ENCODE peak calls at places on chromosomes 3 and 15, in nine cellular contexts. R is pancreas, U is dorsolateral prefrontal cortex, D is heart right ventricle, M is AG04450, O is HepG2, L is keratinocyte, F is epithelial cell of esophagus, I is upper lobe of right lung. B is an unnamed sample.
A peak's percentile ranks its signal among the peaks of the same experiment; 100 is the strongest.

GRCh38 chr15:93048759-93049161 is 40.3 kb downstream of the RGMA start:
- DNase-seq in R (no peak), U (no peak), D (no peak), M (no peak), O (no peak), L (no peak), F (peak; percentile 88), I (peak; percentile 86), B (no peak)

GRCh38 chr3:154898916-154899315 is 181.2 kb upstream of the MME start:
- DNase-seq in R (no peak), U (no peak), D (no peak), M (no peak), O (no peak), L (no peak), F (no peak), I (no peak), B (no peak)

GRCh38 chr15:35722506-35722905 is 176.5 kb upstream of the DPH6 start:
- DNase-seq in R (no peak), U (no peak), D (no peak), M (no peak), O (no peak), L (no peak), F (no peak), I (no peak), B (no peak)

GRCh38 chr15:69758810-69759410 is 306.3 kb downstream of the RPLP1 start:
- DNase-seq in R (no peak), U (no peak), D (peak; percentile 23), M (no peak), O (no peak), L (peak; percentile 7), F (no peak), I (no peak), B (no peak)

GRCh38 chr3:127750226-127751031 is 71.9 kb downstream of the MGLL start:
- DNase-seq in R (peak; percentile 25), U (no peak), D (no peak), M (peak; percentile 59), O (no peak), L (no peak), F (peak; percentile 93), I (no peak), B (peak; percentile 76)

GRCh38 chr15:57424628-57425405 is 48.5 kb downstream of the CGNL1 start:
- DNase-seq in R (no peak), U (no peak), D (no peak), M (no peak), O (no peak), L (no peak), F (no peak), I (no peak), B (no peak)

GRCh38 chr3:72086712-72087093 is 301.8 kb upstream of the PROK2 start:
- DNase-seq in R (no peak), U (no peak), D (no peak), M (no peak), O (no peak), L (no peak), F (no peak), I (no peak), B (no peak)

GRCh38 chr3:188345223-188345622 is 191.3 kb downstream of the LPP start:
- DNase-seq in R (no peak), U (no peak), D (no peak), M (no peak), O (no peak), L (no peak), F (peak; percentile 44), I (no peak), B (no peak)

GRCh38 chr3:192281207-192281880 is 446.0 kb downstream of the FGF12 start:
- DNase-seq in R (no peak), U (no peak), D (no peak), M (no peak), O (no peak), L (no peak), F (no peak), I (no peak), B (no peak)

GRCh38 chr3:101928890-101929289 is 79.6 kb downstream of the NFKBIZ start:
- DNase-seq in R (no peak), U (no peak), D (no peak), M (no peak), O (no peak), L (no peak), F (peak; percentile 78), I (no peak), B (no peak)

GRCh38 chr15:91887921-91888373 is 34.4 kb downstream of the SLCO3A1 start:
- DNase-seq in R (no peak), U (no peak), D (no peak), M (no peak), O (no peak), L (no peak), F (no peak), I (no peak), B (no peak)

GRCh38 chr15:101179341-101180153 is 72.3 kb downstream of the CHSY1 start:
- DNase-seq in R (no peak), U (peak; percentile 66), D (no peak), M (no peak), O (no peak), L (no peak), F (no peak), I (no peak), B (peak; percentile 70)

GRCh38 chr15:56105855-56106254 is 112.4 kb upstream of the NEDD4 start:
- DNase-seq in R (no peak), U (no peak), D (no peak), M (no peak), O (no peak), L (no peak), F (no peak), I (no peak), B (no peak)

GRCh38 chr3:193857996-193858395 is 265.0 kb downstream of the OPA1 start:
- DNase-seq in R (no peak), U (no peak), D (no peak), M (peak; percentile 92), O (no peak), L (no peak), F (peak; percentile 75), I (no peak), B (peak; percentile 71)

GRCh38 chr15:85501574-85501973 is 121.2 kb downstream of the AKAP13 start:
- DNase-seq in R (no peak), U (no peak), D (no peak), M (no peak), O (no peak), L (no peak), F (no peak), I (no peak), B (no peak)
- TF ChIP-seq CTCF in R (no peak), U (no peak), D (no peak), M (no peak), O (no peak), L (no peak), F (no peak), I (no peak), B (no peak)

GRCh38 chr3:166902374-166902773 is 477.7 kb downstream of the ZBBX start:
- DNase-seq in R (no peak), U (no peak), D (no peak), M (no peak), O (no peak), L (no peak), F (peak; percentile 2), I (no peak), B (no peak)
- H3K4me3 ChIP-seq in R (no peak overlapping the region), U (no peak overlapping the region), D (no peak overlapping the region), M (no peak overlapping the region), O (no peak overlapping the region), L (no peak overlapping the region), F (no peak overlapping the region), I (no peak overlapping the region), B (no peak overlapping the region)

DNA sequence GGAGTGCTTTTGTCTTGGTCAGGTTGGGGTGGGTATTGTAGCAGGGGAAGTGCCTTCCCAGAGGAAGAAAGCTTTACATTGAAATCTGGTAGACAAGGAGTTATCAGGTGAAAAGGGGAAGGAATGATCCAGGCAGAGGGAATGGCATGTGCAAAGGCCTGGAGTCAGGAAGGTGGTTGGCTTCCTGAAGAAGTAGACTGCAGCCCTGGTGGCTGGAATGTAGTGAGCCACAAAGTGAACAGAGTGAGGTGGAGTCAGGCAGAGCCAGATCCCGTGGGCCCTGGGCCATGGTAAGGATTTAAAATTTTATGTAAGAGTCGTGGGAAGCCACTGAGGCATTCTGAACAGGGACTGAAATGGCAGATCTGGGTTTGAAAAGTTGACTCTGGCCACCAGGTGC is 58.3 kb downstream of the RAB11A start:
- DNase-seq in R (no peak), U (no peak), D (no peak), M (no peak), O (no peak), L (no peak), F (peak; percentile 17), I (no peak), B (no peak)
- TF ChIP-seq CTCF in R (no peak), U (no peak), D (no peak), M (peak; percentile 32), O (peak; percentile 25), L (peak; percentile 50), F (peak; percentile 41), I (no peak), B (peak; percentile 25)

GRCh38 chr15:90886291-90886614 is 1.9 kb downstream of the FES start:
- DNase-seq in R (no peak), U (no peak), D (no peak), M (no peak), O (no peak), L (no peak), F (no peak), I (no peak), B (no peak)

GRCh38 chr15:90887037-90887481 is 2.8 kb downstream of the FES start:
- DNase-seq in R (peak; percentile 51), U (no peak), D (no peak), M (no peak), O (no peak), L (no peak), F (no peak), I (no peak), B (no peak)

GRCh38 chr15:90883971-90884718 is at the start of gene FES:
- DNase-seq in R (peak; percentile 77), U (no peak), D (peak; percentile 82), M (no peak), O (no peak), L (no peak), F (no peak), I (peak; percentile 92), B (no peak)

GRCh38 chr15:90884719-90885431 is 571 bp downstream of the FES start:
- DNase-seq in R (peak; percentile 59), U (no peak), D (no peak), M (no peak), O (no peak), L (no peak), F (no peak), I (no peak), B (no peak)

DNA sequence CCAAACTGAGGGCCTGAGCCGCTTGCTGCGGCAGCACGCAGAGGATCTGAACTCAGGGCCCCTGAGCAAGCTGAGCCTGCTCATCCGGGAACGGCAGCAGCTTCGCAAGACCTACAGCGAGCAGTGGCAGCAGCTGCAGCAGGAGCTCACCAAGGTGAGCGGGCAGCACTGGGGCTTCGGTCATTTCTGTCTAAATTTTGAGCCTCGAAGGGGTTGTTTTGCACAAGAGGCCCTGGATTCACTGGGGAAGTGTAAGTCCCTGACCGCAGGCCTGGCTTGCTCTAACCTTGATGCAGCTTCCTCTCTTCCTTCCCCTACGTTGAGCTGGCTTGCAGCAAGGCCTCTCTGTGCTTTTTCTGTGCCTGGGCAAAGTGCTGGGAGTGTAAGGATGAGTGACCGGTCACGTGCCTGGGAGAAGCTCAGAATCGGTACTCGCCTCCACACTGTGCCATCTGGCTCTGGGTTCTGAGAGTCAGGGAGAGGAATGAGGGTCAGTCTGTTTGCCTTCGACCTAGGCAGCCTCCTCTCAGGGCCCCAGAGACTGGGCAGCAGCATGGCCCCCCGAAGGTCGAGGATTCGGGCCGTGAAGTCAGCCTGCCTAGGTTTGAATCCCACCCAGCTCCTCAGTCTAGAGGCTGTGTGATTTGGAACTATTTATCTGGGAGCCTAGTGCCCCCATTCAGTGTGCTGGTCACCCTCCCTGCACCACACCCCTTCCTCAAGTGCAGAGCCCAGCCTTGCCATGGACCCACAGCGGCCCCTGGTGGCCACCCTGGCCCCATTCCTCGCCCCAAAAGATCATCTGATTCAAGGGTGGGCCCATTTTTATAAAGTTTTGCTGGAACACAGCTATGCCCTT is 1.4 kb downstream of the FES start:
- DNase-seq in R (peak; percentile 89), U (peak; percentile 75), D (peak; percentile 86), M (peak; percentile 24), O (no peak), L (no peak), F (peak; percentile 53), I (peak; percentile 91), B (no peak)
- H3K4me3 ChIP-seq in R (no peak overlapping the region), U (no peak overlapping the region), D (peak overlapping the region; percentile 63), M (peak overlapping the region; percentile 7), O (no peak overlapping the region), L (no peak overlapping the region), F (no peak overlapping the region), I (peak overlapping the region; percentile 76), B (no peak overlapping the region)

B was measured in AG04449.